ENCODE peak calls at places on chromosomes 2 and 18, in seven cellular contexts. P is CD4-positive, alpha-beta memory T cell; I is tibial artery; A is A549; W is lower lobe of right lung; V is cardiac muscle cell; S is GM23338. E is an unnamed sample.

GRCh38 chr2:81266106-81266505 is 961.6 kb upstream of the LRRTM1 start:
- DNase-seq in W (no peak), I (no peak), P (no peak), V (peak; percentile 0), S (peak; percentile 68), A (no peak), E (no peak)

GRCh38 chr2:14288016-14288415 is 344.5 kb upstream of the LRATD1 start:
- DNase-seq in P (no peak), S (no peak), I (no peak), A (no peak), V (no peak), W (no peak), E (no peak)

GRCh38 chr2:165897741-165898140 is 55.8 kb downstream of the TTC21B start:
- DNase-seq in W (no peak), P (no peak), I (no peak), S (no peak), A (no peak), V (no peak), E (no peak)

GRCh38 chr2:54060000-54060399 is 55.4 kb upstream of the ACYP2 start:
- DNase-seq in V (no peak), I (no peak), A (no peak), W (no peak), P (no peak), S (no peak), E (no peak)

GRCh38 chr2:95372845-95373244 is 29.7 kb upstream of the FAHD2A start:
- DNase-seq in W (peak; percentile 12), A (no peak), I (peak; percentile 24), S (no peak), P (no peak), V (no peak), E (no peak)

GRCh38 chr2:27728081-27728858 is 43.2 kb upstream of the MRPL33 start:
- DNase-seq in W (no peak), I (no peak), A (no peak), S (no peak), P (no peak), V (no peak), E (no peak)

GRCh38 chr2:180507028-180507427 is 473.4 kb upstream of the UBE2E3 start:
- DNase-seq in W (no peak), A (no peak), S (no peak), P (no peak), V (no peak), I (no peak), E (no peak)

GRCh38 chr2:113240915-113241911 is 37.5 kb downstream of the PAX8 start:
- DNase-seq in A (peak; percentile 99), S (no peak), I (peak; percentile 93), V (peak; percentile 94), W (no peak), P (no peak), E (peak; percentile 78)

GRCh38 chr18:33157893-33158292 is 282.6 kb downstream of the CCDC178 start:
- DNase-seq in P (no peak), W (no peak), S (no peak), V (no peak), A (no peak), I (no peak), E (no peak)

GRCh38 chr2:230226090-230226551 is 585 bp downstream of the SP140 start:
- DNase-seq in V (no peak), I (no peak), P (peak; percentile 23), S (no peak), W (no peak), A (no peak), E (no peak)

GRCh38 chr2:179338681-179339080 is 74.0 kb upstream of the SESTD1 start:
- DNase-seq in S (no peak), W (no peak), I (no peak), V (peak; percentile 54), A (no peak), P (no peak), E (no peak)

GRCh38 chr18:10057401-10057800 is 143.6 kb downstream of the VAPA start:
- DNase-seq in I (peak; percentile 65), S (no peak), P (no peak), W (no peak), V (no peak), A (no peak), E (no peak)

GRCh38 chr2:119372778-119373568 is 6.2 kb downstream of the DBI start:
- DNase-seq in W (no peak), V (no peak), A (no peak), I (no peak), S (no peak), P (no peak), E (no peak)

GRCh38 chr18:10397004-10397403 is 57.4 kb upstream of the APCDD1 start:
- DNase-seq in V (no peak), P (no peak), I (no peak), S (no peak), A (no peak), W (no peak), E (no peak)

GRCh38 chr2:43331428-43331827 is 105.0 kb upstream of the ZFP36L2 start:
- DNase-seq in I (no peak), S (no peak), P (no peak), W (no peak), V (peak; percentile 90), A (no peak), E (no peak)

GRCh38 chr2:85583667-85584353 is 421 bp upstream of the VAMP5 start:
- DNase-seq in I (no peak), S (no peak), P (no peak), V (no peak), W (no peak), A (no peak), E (no peak)

DNA sequence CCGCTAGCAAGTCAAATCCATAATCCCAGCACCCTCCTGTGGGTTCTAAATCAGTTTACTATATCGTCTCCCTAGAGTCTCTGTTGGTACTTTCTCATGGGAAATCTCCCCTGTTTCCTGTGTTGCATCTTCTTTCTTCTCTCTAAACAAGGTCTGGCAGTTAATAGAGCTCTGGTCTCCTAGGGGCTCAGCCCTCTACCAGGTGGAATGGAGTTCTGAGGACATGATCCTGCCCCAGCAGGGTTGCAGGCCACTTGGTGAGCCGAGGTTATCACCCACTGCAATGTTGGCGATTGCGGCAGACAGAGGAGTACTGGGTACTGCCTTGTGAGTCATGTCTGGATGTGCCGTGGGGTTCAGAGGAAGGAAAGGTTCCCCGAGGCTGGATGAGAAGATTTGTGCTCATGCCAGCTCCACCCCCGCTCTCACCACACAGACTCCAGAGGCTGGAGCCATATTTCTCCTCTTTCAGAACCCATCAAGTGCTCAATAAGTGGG is 59.4 kb upstream of the SIX2 start:
- DNase-seq in W (no peak), P (no peak), A (no peak), S (no peak), I (no peak), V (peak; percentile 20), E (no peak)
- H3K4me3 ChIP-seq in W (no peak overlapping the region), P (no peak overlapping the region), A (no peak overlapping the region), S (no peak overlapping the region), I (no peak overlapping the region), V (no peak overlapping the region), E (no peak overlapping the region)

GRCh38 chr18:907880-908512 is 3.3 kb downstream of the ADCYAP1 start:
- DNase-seq in W (peak; percentile 45), I (no peak), P (no peak), A (no peak), V (no peak), S (peak; percentile 44), E (no peak)

GRCh38 chr18:911025-911424 is 6.4 kb downstream of the ADCYAP1 start:
- DNase-seq in P (no peak), V (no peak), A (no peak), W (no peak), S (no peak), I (no peak), E (no peak)

GRCh38 chr18:907171-907879 is 2.7 kb downstream of the ADCYAP1 start:
- DNase-seq in I (no peak), A (no peak), P (no peak), S (peak; percentile 61), W (peak; percentile 46), V (no peak), E (no peak)

GRCh38 chr18:910247-910646 is 5.6 kb downstream of the ADCYAP1 start:
- DNase-seq in I (no peak), W (no peak), P (no peak), A (no peak), V (no peak), S (no peak), E (no peak)

GRCh38 chr18:908631-909621 is 4.3 kb downstream of the ADCYAP1 start:
- DNase-seq in I (no peak), V (no peak), S (peak; percentile 80), P (no peak), A (no peak), W (no peak), E (no peak)
- H3K27ac ChIP-seq in I (no peak overlapping the region), V (no peak overlapping the region), S (no peak overlapping the region), P (no peak overlapping the region), A (no peak overlapping the region), W (no peak overlapping the region), E (no peak overlapping the region)

DNA sequence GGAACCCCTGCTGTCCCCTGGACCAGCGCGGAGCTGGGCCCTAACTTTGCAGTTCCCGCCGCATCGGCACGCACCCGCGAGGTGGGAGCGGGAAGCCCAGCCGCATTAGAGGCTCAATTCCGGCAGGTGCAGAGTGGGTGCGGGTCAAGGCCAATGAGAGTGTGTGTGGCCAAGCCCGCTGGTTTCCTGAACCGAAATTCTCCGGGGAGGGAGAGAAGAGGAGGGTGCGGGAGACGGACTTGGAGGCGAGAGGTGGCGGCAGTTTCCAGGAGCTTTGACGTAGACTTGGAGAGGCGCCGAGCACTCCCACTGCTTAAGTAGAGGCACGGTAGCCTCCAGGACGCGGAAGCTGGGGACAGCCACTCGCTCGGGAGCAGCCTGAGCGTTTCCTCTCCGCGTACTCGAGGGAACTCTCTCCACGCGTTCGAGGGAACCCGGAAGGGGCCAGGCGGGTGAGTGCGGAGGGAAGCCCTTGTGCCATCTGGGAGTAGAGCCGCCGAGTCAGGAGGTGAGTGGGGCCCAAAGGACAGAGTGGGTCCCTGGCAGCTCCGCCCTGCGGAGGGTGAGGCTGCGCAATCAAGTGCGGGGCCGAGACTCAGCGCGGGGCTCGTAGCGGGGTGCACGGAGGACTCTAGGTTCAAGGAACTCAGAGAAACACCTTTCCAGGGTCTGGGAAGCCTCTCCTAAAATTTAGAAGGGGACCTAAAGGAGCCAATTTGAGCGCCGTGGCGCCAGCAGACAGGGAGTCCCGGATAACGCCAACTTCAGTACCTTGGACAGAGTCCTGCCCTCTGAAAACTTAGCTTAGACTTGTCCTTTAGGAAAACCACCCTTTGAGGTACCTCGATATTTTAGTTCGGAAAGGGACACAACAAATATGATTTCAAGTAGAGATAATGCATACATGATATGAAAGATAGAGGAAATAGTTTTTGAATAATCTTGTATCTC is at the start of gene FAM237A:
- DNase-seq in S (peak; percentile 94), A (no peak), W (peak; percentile 41), V (peak; percentile 73), P (no peak), I (no peak), E (no peak)
- H3K4me3 ChIP-seq in S (peak within 1 kb of the TSS; percentile 64), A (no peak within 1 kb of the TSS), W (no peak within 1 kb of the TSS), V (peak within 1 kb of the TSS; percentile 18), P (no peak within 1 kb of the TSS), I (no peak within 1 kb of the TSS), E (no peak within 1 kb of the TSS)

GRCh38 chr2:25996844-25997243 is 14.5 kb upstream of the KIF3C start:
- DNase-seq in A (no peak), S (no peak), P (no peak), I (no peak), V (no peak), W (no peak), E (no peak)

GRCh38 chr2:26002617-26003310 is 20.5 kb upstream of the KIF3C start:
- DNase-seq in S (no peak), I (peak; percentile 67), A (no peak), V (no peak), P (no peak), W (peak; percentile 62), E (no peak)

GRCh38 chr2:26000561-26001211 is 18.4 kb upstream of the KIF3C start:
- DNase-seq in V (no peak), A (no peak), P (no peak), I (peak; percentile 84), S (no peak), W (peak; percentile 80), E (peak; percentile 37)

GRCh38 chr2:26001743-26002341 is 19.5 kb upstream of the KIF3C start:
- DNase-seq in I (peak; percentile 91), S (no peak), A (no peak), W (peak; percentile 85), P (no peak), V (peak; percentile 77), E (peak; percentile 47)
- H3K27ac ChIP-seq in I (peak overlapping the region; percentile 54), S (no peak overlapping the region), A (peak overlapping the region; percentile 94), W (peak overlapping the region; percentile 75), P (no peak overlapping the region), V (no peak overlapping the region), E (peak overlapping the region; percentile 57)